ENCODE peak calls at places on chromosomes 12 and 14, in four cellular contexts. N is PC-3, F is A549, J is IMR-90. Y is an unnamed sample.

GRCh38 chr12:12081836-12082497 is 11.2 kb downstream of the BCL2L14 start:
- DNase-seq in J (peak; percentile 55), F (peak; percentile 78), N (peak; percentile 52), Y (peak; percentile 79)

GRCh38 chr12:89862511-89863331 is 154.1 kb upstream of the ATP2B1 start:
- DNase-seq in N (no peak), J (no peak), F (no peak), Y (peak; percentile 61)

GRCh38 chr14:85358136-85358785 is 171.7 kb upstream of the FLRT2 start:
- DNase-seq in F (no peak), N (no peak), J (no peak), Y (peak; percentile 18)

GRCh38 chr14:21241218-21241819 is 27.9 kb downstream of the HNRNPC start:
- DNase-seq in F (peak; percentile 25), N (peak; percentile 56), J (peak; percentile 38), Y (peak; percentile 37)

GRCh38 chr14:96139169-96139568 is 65.5 kb upstream of the BDKRB2 start:
- DNase-seq in N (no peak), J (no peak), F (no peak), Y (no peak)

GRCh38 chr12:10186299-10186698 is 7.5 kb downstream of the TMEM52B start:
- DNase-seq in N (no peak), J (no peak), F (no peak), Y (no peak)

GRCh38 chr14:20652996-20653975 is 11.8 kb upstream of the OR6S1 start:
- DNase-seq in J (peak; percentile 67), F (peak; percentile 97), N (no peak), Y (peak; percentile 32)

GRCh38 chr14:90406384-90406798 is 9.6 kb downstream of the CALM1 start:
- DNase-seq in J (no peak), F (no peak), N (no peak), Y (no peak)

GRCh38 chr14:78921856-78922255 is 751.7 kb downstream of the NRXN3 start:
- DNase-seq in J (peak; percentile 88), N (peak; percentile 28), F (peak; percentile 4), Y (peak; percentile 92)

GRCh38 chr12:124456652-124457152 is 110.7 kb downstream of the NCOR2 start:
- DNase-seq in F (no peak), N (no peak), J (no peak), Y (no peak)

GRCh38 chr12:51818567-51819300 is 29.8 kb downstream of the FIGNL2 start:
- DNase-seq in F (no peak), N (peak; percentile 29), J (peak; percentile 73), Y (no peak)

GRCh38 chr12:131437706-131438210 is 273.1 kb upstream of the SFSWAP start:
- DNase-seq in F (no peak), J (no peak), N (no peak), Y (no peak)

GRCh38 chr12:77667101-77667500 is 163.6 kb upstream of the NAV3 start:
- DNase-seq in N (no peak), F (no peak), J (peak; percentile 4), Y (no peak)

GRCh38 chr12:106288510-106289195 is 13.9 kb upstream of the TCP11L2 start:
- DNase-seq in J (peak; percentile 97), F (peak; percentile 92), N (peak; percentile 97), Y (peak; percentile 69)

GRCh38 chr12:111598637-111599458 is at the start of gene ATXN2:
- DNase-seq in N (peak; percentile 14), F (no peak), J (no peak), Y (peak; percentile 46)

GRCh38 chr14:96051642-96052540 is 12.7 kb downstream of the C14orf132 start:
- DNase-seq in J (peak; percentile 8), N (peak; percentile 15), F (peak; percentile 27), Y (no peak)

GRCh38 chr14:49766839-49767238 is 1.1 kb upstream of the KLHDC2 start:
- DNase-seq in N (no peak), F (no peak), J (no peak), Y (no peak)

GRCh38 chr12:11901687-11902524 is 168.8 kb upstream of the BCL2L14 start:
- DNase-seq in N (no peak), F (no peak), J (no peak), Y (no peak)

GRCh38 chr12:87667378-87667777 is 361.8 kb downstream of the C12orf50 start:
- DNase-seq in F (peak; percentile 55), J (peak; percentile 35), N (peak; percentile 61), Y (no peak)

GRCh38 chr14:73662439-73663056 is 17.8 kb downstream of the DNAL1 start:
- DNase-seq in J (peak; percentile 94), F (peak; percentile 90), N (peak; percentile 95), Y (peak; percentile 52)

GRCh38 chr14:103770902-103771301 is 55.3 kb downstream of the ZFYVE21 start:
- DNase-seq in F (no peak), J (no peak), N (peak; percentile 20), Y (no peak)

GRCh38 chr14:101721951-101722661 is 39.4 kb upstream of the PPP2R5C start:
- DNase-seq in N (peak; percentile 89), F (peak; percentile 65), J (no peak), Y (peak; percentile 80)

GRCh38 chr12:50066402-50066801 is 9.0 kb downstream of the ASIC1 start:
- DNase-seq in J (peak; percentile 90), F (peak; percentile 72), N (no peak), Y (no peak)

GRCh38 chr12:26297386-26298070 is 102.2 kb downstream of the SSPN start:
- DNase-seq in J (no peak), N (no peak), F (no peak), Y (no peak)

GRCh38 chr14:103488960-103489359 is 33.7 kb downstream of the CKB start:
- DNase-seq in J (peak; percentile 82), F (no peak), N (no peak), Y (no peak)

DNA sequence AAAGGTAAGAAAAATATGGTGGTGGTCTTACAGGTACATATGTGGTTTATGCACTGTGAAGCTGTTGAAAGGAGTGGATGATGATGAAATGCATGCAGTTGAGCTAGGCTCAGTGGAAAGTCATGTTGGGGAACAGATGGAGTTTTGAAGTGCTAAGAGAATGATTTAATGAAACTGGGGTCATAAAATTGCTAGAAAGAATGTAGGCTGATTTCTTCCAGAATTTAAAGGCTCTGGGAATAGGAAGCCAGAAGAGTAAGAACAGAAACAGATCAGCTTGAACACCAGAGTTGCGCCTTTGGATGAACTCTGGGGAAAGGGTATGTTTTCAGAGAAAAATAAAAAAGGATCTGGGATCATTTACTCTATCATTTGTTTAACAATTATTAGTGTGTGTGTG is 146.5 kb downstream of the MON2 start:
- DNase-seq in J (no peak), F (no peak), N (no peak), Y (no peak)
- H3K4me2 ChIP-seq in J (no peak overlapping the region), F (no peak overlapping the region), N (no peak overlapping the region), Y (no peak overlapping the region)

DNA sequence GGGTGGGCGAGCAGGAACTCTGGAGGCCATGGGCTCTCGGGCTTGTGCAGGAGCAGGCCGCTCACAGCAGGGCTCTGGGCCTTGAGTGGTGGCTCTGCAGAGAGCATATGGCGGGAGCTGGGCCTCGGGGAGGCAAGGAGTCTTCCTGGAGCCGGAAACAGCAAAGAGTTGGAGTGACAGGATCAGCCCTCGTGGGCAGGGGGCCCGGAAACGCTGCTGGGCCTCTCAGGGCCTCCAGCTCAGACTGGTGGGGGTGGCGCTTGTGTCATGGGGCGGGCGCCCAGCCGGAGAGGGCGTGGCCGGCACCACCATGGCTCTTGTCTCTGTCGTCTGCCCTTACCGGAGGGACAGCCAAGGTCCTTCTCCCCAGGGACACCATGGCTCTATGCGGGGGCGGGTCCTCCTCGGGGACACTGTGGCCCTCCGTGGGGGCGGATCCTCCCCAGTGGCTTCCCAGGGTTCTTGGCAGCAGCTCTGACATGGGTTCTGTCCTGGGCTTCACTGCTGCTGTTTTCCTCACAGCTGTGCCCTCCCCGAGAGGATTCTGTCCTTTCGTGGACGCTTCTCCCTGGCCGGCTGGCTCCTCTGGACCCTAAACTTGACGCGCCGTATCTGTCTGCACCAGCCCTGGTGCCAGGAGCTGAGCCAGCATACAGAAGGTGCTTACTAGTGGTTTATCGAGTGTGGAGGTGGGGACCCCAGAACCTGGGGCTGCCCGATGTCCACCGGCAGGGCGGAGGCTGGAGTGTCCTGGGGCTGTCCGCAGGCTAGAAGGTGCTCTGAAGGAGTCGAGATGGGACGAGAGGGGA is 17.0 kb downstream of the FBRSL1 start:
- DNase-seq in F (no peak), J (peak; percentile 77), N (no peak), Y (peak; percentile 85)
- H3K4me3 ChIP-seq in F (no peak overlapping the region), J (no peak overlapping the region), N (no peak overlapping the region), Y (no peak overlapping the region)

GRCh38 chr12:107778383-107779015 is 4.0 kb downstream of the ASCL4 start:
- DNase-seq in N (no peak), F (no peak), J (no peak), Y (no peak)
- H3K4me2 ChIP-seq in N (no peak overlapping the region), F (no peak overlapping the region), J (no peak overlapping the region), Y (no peak overlapping the region)

GRCh38 chr12:6644257-6644596 is 3.0 kb downstream of the ACRBP start:
- DNase-seq in J (no peak), F (no peak), N (no peak), Y (no peak)
- H3K4me3 ChIP-seq in J (no peak overlapping the region), F (no peak overlapping the region), N (no peak overlapping the region), Y (no peak overlapping the region)

GRCh38 chr14:51844482-51844881 is 15.9 kb upstream of the GNG2 start:
- DNase-seq in N (no peak), F (no peak), J (no peak), Y (no peak)

GRCh38 chr14:51848120-51848519 is 12.3 kb upstream of the GNG2 start:
- DNase-seq in J (no peak), F (no peak), N (no peak), Y (no peak)

GRCh38 chr14:51846631-51847488 is 13.6 kb upstream of the GNG2 start:
- DNase-seq in N (no peak), J (peak; percentile 53), F (no peak), Y (peak; percentile 72)

GRCh38 chr14:51847489-51847796 is 13.0 kb upstream of the GNG2 start:
- DNase-seq in J (no peak), N (no peak), F (no peak), Y (no peak)

GRCh38 chr14:51845811-51846210 is 14.6 kb upstream of the GNG2 start:
- DNase-seq in J (no peak), N (no peak), F (no peak), Y (no peak)
- H3K4me2 ChIP-seq in J (no peak overlapping the region), N (no peak overlapping the region), F (no peak overlapping the region), Y (no peak overlapping the region)

GRCh38 chr12:113333111-113333750 is 1.7 kb downstream of the SLC8B1 start:
- DNase-seq in J (no peak), N (no peak), F (no peak), Y (no peak)
- H3K4me3 ChIP-seq in J (no peak overlapping the region), N (peak overlapping the region; percentile 77), F (no peak overlapping the region), Y (no peak overlapping the region)

GRCh38 chr14:64644629-64645028 is 59.6 kb upstream of the PLEKHG3 start:
- DNase-seq in J (no peak), F (no peak), N (no peak), Y (no peak)

GRCh38 chr14:64643709-64644108 is 60.5 kb upstream of the PLEKHG3 start:
- DNase-seq in N (no peak), J (no peak), F (no peak), Y (no peak)

GRCh38 chr14:64649383-64649998 is 54.7 kb upstream of the PLEKHG3 start:
- DNase-seq in F (no peak), J (no peak), N (no peak), Y (no peak)

GRCh38 chr14:64645220-64645891 is 58.9 kb upstream of the PLEKHG3 start:
- DNase-seq in N (no peak), J (peak; percentile 97), F (peak; percentile 94), Y (peak; percentile 57)

DNA sequence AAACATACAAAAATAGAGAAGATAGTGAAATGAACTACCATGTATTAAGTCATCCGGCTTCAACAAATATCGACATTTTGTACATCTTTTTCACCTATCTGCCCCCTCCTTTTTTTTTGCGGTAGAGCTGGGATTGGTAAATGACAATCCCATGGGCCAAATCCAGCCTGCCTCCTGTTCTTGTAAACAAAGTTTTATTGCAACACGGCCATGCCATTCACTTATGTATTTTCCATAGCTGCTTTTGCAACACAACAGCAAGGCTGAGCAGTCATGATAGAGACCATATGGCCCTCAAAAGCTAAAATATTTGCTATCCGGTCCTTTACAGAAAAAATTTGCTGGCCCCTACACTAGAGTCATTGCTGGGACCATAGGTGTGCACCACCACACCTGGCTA is 58.1 kb upstream of the PLEKHG3 start:
- DNase-seq in J (peak; percentile 71), F (peak; percentile 64), N (no peak), Y (no peak)
- H3K4me2 ChIP-seq in J (peak overlapping the region; percentile 81), F (peak overlapping the region; percentile 75), N (no peak overlapping the region), Y (no peak overlapping the region)